ENCODE peak calls at places on chromosomes 4 and X, in four cellular contexts. L, M, X and J are unnamed samples.

GRCh38 chrX:3145716-3146115 is 104.4 kb downstream of the ARSF start:
- DNase-seq in X (no peak), M (no peak), L (no peak), J (no peak)

GRCh38 chrX:114583646-114584433 is at the start of gene HTR2C:
- DNase-seq in X (no peak), M (no peak), L (no peak), J (no peak)

GRCh38 chr4:159395693-159396092 is 292.8 kb downstream of the RAPGEF2 start:
- DNase-seq in M (no peak), L (no peak), X (no peak), J (no peak)

GRCh38 chrX:24372021-24372763 is 11.8 kb downstream of the SUPT20HL1 start:
- DNase-seq in X (no peak), M (no peak), L (no peak), J (no peak)

GRCh38 chr4:10917475-10918103 is 233.0 kb upstream of the CLNK start:
- DNase-seq in M (no peak), L (no peak), X (no peak), J (no peak)

GRCh38 chrX:42128020-42128419 is 204.7 kb upstream of the CASK start:
- DNase-seq in L (peak), X (no peak), M (peak), J (no peak)

GRCh38 chrX:150570512-150570911 is 2.1 kb downstream of the MTM1 start:
- DNase-seq in X (no peak), M (no peak), L (peak), J (no peak)

GRCh38 chr4:123835852-123836251 is 439.3 kb downstream of the SPRY1 start:
- DNase-seq in L (no peak), M (no peak), X (no peak), J (no peak)

GRCh38 chr4:71732706-71733105 is 51.2 kb downstream of the GC start:
- DNase-seq in M (peak), X (no peak), L (peak), J (no peak)

GRCh38 chr4:6610856-6611430 is 29.5 kb upstream of the MRFAP1 start:
- DNase-seq in L (no peak), M (no peak), X (no peak), J (no peak)

GRCh38 chrX:44025611-44026010 is 52.4 kb upstream of the NDP start:
- DNase-seq in X (no peak), M (no peak), L (no peak), J (no peak)

GRCh38 chr4:3399277-3400194 is 42.2 kb upstream of the HGFAC start:
- DNase-seq in X (no peak), M (no peak), L (no peak), J (no peak)

GRCh38 chrX:108494416-108495095 is 54.9 kb downstream of the COL4A5 start:
- DNase-seq in M (no peak), L (no peak), X (no peak), J (no peak)

GRCh38 chr4:74262522-74262921 is 45.7 kb upstream of the EPGN start:
- DNase-seq in M (no peak), L (no peak), X (no peak), J (no peak)

GRCh38 chr4:121927948-121928347 is 23.9 kb downstream of the TRPC3 start:
- DNase-seq in L (no peak), M (no peak), X (no peak), J (no peak)

GRCh38 chr4:139540161-139540560 is 15.9 kb downstream of the SETD7 start:
- DNase-seq in L (no peak), X (no peak), M (no peak), J (no peak)

GRCh38 chrX:47078129-47079043 is at the start of gene RGN:
- DNase-seq in X (no peak), L (no peak), M (no peak), J (peak)

GRCh38 chr4:80918004-80918403 is 112.5 kb upstream of the BMP3 start:
- DNase-seq in M (no peak), X (no peak), L (no peak), J (no peak)

GRCh38 chr4:126106658-126107057 is 791.9 kb downstream of the FAT4 start:
- DNase-seq in M (no peak), L (no peak), X (no peak), J (no peak)

GRCh38 chr4:128858875-128859696 is 49.6 kb downstream of the JADE1 start:
- DNase-seq in M (no peak), X (no peak), L (no peak), J (no peak)

GRCh38 chr4:2256156-2256731 is 5.7 kb downstream of the MXD4 start:
- DNase-seq in M (no peak), X (no peak), L (no peak), J (peak)

GRCh38 chr4:2365054-2365912 is 53.2 kb downstream of the ZFYVE28 start:
- DNase-seq in M (no peak), L (no peak), X (no peak), J (no peak)

GRCh38 chrX:109822861-109823260 is 89.8 kb upstream of the ACSL4 start:
- DNase-seq in L (no peak), X (no peak), M (no peak), J (no peak)

GRCh38 chr4:83212041-83212851 is 72.4 kb downstream of the COQ2 start:
- DNase-seq in M (no peak), X (peak), L (peak), J (no peak)

GRCh38 chr4:173748353-173748752 is 218.3 kb upstream of the HAND2 start:
- DNase-seq in X (no peak), L (peak), M (no peak), J (no peak)

GRCh38 chrX:45134303-45134702 is 66.4 kb downstream of the DIPK2B start:
- DNase-seq in L (no peak), X (no peak), M (no peak), J (no peak)

GRCh38 chr4:177051473-177052060 is 258.1 kb upstream of the NEIL3 start:
- DNase-seq in X (no peak), L (peak), M (peak), J (peak)

GRCh38 chr4:82415922-82416365 is 14.3 kb downstream of the HNRNPDL start:
- DNase-seq in X (no peak), L (no peak), M (no peak), J (no peak)

GRCh38 chr4:184427093-184427492 is 47.3 kb downstream of the IRF2 start:
- DNase-seq in L (peak), X (no peak), M (no peak), J (no peak)

GRCh38 chrX:2855761-2856160 is 27.0 kb downstream of the GYG2 start:
- DNase-seq in L (no peak), M (no peak), X (no peak), J (no peak)

GRCh38 chr4:41748074-41748787 is at the start of gene PHOX2B:
- DNase-seq in L (no peak), M (no peak), X (no peak), J (peak)

GRCh38 chr4:75653845-75654503 is 19.2 kb downstream of the G3BP2 start:
- DNase-seq in M (no peak), X (no peak), L (no peak), J (peak)

GRCh38 chr4:82744284-82744963 is 54.2 kb downstream of the SCD5 start:
- DNase-seq in X (no peak), M (no peak), L (no peak), J (no peak)

GRCh38 chr4:1009647-1010521 is 1.5 kb upstream of the FGFRL1 start:
- DNase-seq in M (peak), X (peak), L (no peak), J (peak)

GRCh38 chr4:173526724-173527102 is 3.3 kb downstream of the HAND2 start:
- DNase-seq in L (no peak), M (no peak), X (no peak), J (no peak)

GRCh38 chrX:109695637-109696036 is 37.4 kb downstream of the ACSL4 start:
- DNase-seq in M (no peak), L (no peak), X (no peak), J (no peak)

GRCh38 chr4:176671532-176671931 is 121.2 kb downstream of the VEGFC start:
- DNase-seq in M (no peak), X (no peak), L (no peak), J (no peak)

GRCh38 chr4:185654965-185655554 is 119.8 kb upstream of the PDLIM3 start:
- DNase-seq in X (no peak), M (no peak), L (no peak), J (no peak)

DNA sequence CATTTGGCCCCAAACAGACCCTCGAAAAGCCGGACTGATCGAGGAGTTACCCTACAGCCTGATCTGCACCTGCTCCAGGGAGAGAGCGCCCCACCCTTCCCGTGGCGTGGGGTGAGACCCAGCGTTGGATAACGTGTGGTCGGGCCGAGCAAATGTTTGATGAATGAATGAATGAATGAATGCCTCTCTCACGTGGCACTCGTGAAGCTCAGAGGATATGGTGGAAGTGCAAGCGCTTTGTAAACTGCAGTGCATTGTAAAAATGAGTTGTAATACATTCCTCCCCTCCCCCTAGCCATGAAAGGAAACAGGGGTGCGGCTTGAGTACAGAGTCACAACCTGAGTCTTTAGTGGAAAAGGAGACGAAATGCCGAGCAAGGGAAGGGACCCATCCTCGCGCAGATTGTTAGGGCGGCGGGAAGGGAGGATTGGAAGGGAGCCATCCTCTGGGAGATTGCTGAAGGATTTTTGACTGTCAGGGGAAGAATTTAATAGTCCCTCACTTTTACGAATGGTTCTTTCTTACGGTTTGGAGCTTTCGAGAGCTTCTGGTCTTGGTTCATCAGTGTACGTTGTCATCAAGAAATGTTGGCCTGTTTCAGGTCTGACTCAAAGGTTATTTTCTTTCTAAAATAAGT is 772 bp upstream of the FBXW7 start:
- DNase-seq in M (peak), X (peak), L (peak), J (no peak)
- TF ChIP-seq CTCF in M (no peak), X (no peak), L (no peak), J (no peak)

DNA sequence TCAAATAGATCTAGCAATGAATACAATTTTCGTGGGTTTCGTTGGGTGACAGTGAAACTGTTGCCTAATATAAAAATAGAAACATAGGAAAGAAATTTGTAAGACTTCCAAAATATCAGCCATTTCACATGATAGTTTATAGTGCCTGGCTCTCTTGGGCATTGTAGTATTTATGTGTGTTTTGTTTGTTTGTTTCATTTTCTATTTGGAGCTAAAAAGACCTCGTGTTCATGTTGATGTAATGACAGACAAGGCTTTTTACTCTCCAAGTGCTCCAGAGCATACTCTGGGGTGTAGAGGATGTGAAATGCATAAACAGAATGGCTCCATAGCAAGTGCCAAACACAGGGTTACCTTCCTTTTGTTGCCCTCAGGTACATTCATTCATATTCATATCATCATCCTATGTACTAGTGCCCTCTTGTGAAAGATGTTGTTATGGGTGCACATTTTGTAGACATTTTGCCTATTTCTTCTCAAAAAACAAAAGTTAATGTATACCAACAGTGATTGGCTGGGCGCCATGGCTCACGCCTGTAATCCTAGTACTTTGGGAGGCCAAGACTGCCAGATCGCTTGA is 100.7 kb upstream of the AMOT start:
- DNase-seq in X (no peak), M (peak), L (peak), J (no peak)
- TF ChIP-seq CTCF in X (no peak), M (no peak), L (peak), J (no peak)

GRCh38 chrX:10851809-10852208 is 231.4 kb upstream of the MID1 start:
- DNase-seq in M (no peak), X (no peak), L (no peak), J (no peak)

GRCh38 chrX:10859353-10859752 is 239.0 kb upstream of the MID1 start:
- DNase-seq in M (no peak), X (no peak), L (no peak), J (no peak)

GRCh38 chrX:10856797-10857196 is 236.4 kb upstream of the MID1 start:
- DNase-seq in M (no peak), L (no peak), X (no peak), J (no peak)

GRCh38 chrX:10855845-10856244 is 235.5 kb upstream of the MID1 start:
- DNase-seq in L (no peak), M (no peak), X (no peak), J (no peak)

DNA sequence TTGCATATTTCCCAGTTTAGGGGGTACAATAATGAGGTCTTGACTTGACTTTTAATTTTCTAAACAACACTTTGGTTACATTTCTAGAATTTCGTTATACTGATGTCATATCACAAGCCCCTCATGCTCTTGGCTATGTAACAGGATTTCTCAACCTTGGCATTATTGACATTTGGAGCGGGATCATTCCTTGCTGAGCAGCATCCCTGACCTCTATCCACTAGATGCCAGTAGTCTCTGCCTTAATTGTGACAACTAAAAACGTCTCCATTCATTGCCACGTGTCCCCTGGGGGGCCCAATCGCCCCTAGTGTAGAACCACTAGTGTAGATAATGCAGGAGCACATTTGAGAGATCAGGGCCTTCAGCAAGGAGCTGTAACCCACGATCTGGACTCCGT is 234.2 kb upstream of the MID1 start:
- DNase-seq in X (no peak), L (no peak), M (no peak), J (no peak)
- TF ChIP-seq CTCF in X (no peak), L (no peak), M (no peak), J (no peak)

GRCh38 chr4:186726150-186726439 is 2.4 kb upstream of the FAT1 start:
- DNase-seq in M (peak), X (no peak), L (no peak), J (no peak)
- TF ChIP-seq CTCF in M (no peak), X (no peak), L (no peak), J (no peak)